ENCODE peak calls at places on chromosomes 7 and 10, in five cellular contexts. N, M, J, O and T are unnamed samples. For H3K36me3 and H3K27me3, the result is how much of the 10 kb centered on the place peaks cover.

GRCh38 chr10:78545756-78546155 is 512.1 kb downstream of the RPS24 start:
- DNase-seq in M (peak), J (no peak), N (no peak), O (no peak), T (no peak)

GRCh38 chr10:3229815-3230214 is 57.2 kb upstream of the PITRM1 start:
- DNase-seq in M (no peak), J (peak), O (peak), N (no peak), T (no peak)

GRCh38 chr7:29569648-29570047 is 6.0 kb downstream of the PRR15 start:
- DNase-seq in J (no peak), O (peak), M (no peak), N (peak), T (no peak)

GRCh38 chr7:157158400-157158799 is 19.7 kb downstream of the UBE3C start:
- DNase-seq in J (no peak), O (peak), N (no peak), M (no peak), T (peak)

GRCh38 chr10:12941966-12942365 is 59.5 kb downstream of the CCDC3 start:
- DNase-seq in J (no peak), O (peak), M (no peak), N (no peak), T (no peak)

GRCh38 chr10:29736325-29737208 is 101.8 kb upstream of the SVIL start:
- DNase-seq in N (no peak), J (peak), O (peak), M (no peak), T (peak)

GRCh38 chr7:108181073-108181985 is 51.2 kb upstream of the LAMB4 start:
- DNase-seq in M (peak), J (peak), N (peak), O (peak), T (no peak)

GRCh38 chr7:5421626-5422323 is 1.9 kb downstream of the TNRC18 start:
- DNase-seq in M (no peak), O (peak), J (peak), N (peak), T (peak)

GRCh38 chr7:2371329-2371728 is 16.7 kb downstream of the EIF3B start:
- DNase-seq in N (no peak), M (no peak), J (no peak), O (no peak), T (no peak)

GRCh38 chr7:2373124-2373556 is 18.5 kb downstream of the EIF3B start:
- DNase-seq in O (peak), N (no peak), J (no peak), M (no peak), T (no peak)

GRCh38 chr7:2373646-2374045 is 19.0 kb downstream of the EIF3B start:
- DNase-seq in M (no peak), N (no peak), O (no peak), J (no peak), T (no peak)

GRCh38 chr7:2372724-2373123 is 18.1 kb downstream of the EIF3B start:
- DNase-seq in J (no peak), O (no peak), N (no peak), M (no peak), T (no peak)

DNA sequence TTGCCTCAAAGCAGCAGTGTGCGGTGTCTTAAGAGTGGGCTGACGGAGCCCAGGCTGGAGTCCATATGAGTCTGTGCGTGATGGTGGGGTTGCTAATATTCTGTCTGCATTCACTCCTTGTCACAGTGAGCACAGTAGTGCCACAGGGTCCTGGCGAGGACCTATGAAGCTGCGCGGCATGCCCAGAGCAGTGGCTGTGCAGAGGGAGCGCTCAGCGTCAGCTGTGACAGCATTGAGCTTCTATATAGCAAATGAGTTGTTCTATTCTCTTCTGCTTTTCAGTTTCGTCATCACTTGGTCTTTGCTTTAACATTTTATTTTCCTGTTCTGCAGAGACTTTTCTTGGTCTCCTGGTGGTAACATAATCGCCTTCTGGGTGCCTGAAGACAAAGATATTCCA is 14.5 kb downstream of the EIF3B start:
- DNase-seq in N (no peak), O (no peak), J (no peak), M (no peak), T (no peak)
- H3K36me3 ChIP-seq in N (half or more), O (half or more), J (half or more), M (half or more), T (half or more)

GRCh38 chr10:104505521-104506041 is 135.5 kb upstream of the SORCS3 start:
- DNase-seq in M (no peak), N (no peak), O (no peak), J (no peak), T (no peak)
- H2AFZ ChIP-seq in M (no peak), N (no peak), O (no peak), J (no peak), T (no peak)

GRCh38 chr7:73361340-73361739 is 33.4 kb downstream of the FKBP6 start:
- DNase-seq in J (no peak), M (no peak), O (no peak), N (no peak), T (peak)
- H3K27me3 ChIP-seq in J (under half), M (under half), O (under half), N (under half), T (under half)

DNA sequence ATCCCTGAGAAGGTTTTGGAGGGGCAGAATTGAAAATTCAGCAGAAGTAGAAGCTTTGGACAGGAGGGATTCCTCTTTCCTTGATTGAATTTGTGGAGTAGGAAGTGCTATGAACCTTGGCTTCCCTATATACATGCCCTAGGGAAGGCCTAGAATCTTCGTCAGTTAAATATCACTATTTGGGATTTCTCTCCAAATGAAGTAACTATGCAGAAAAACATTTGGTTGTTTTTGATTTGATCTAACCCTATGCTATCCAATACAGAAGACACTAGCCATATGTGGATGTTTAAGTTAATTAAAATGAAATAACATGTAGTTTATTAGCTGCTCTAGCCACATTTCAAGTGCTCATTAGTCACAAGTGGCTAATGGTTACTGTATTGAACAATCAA is 15.7 kb downstream of the ANLN start:
- DNase-seq in N (no peak), J (no peak), O (no peak), M (no peak), T (no peak)
- H3K36me3 ChIP-seq in N (under half), J (under half), O (under half), M (under half), T (under half)